ENCODE peak calls at places on chromosome 1, in four cellular contexts. Z is uterus, K is K562, O is A549. S is an unnamed sample.

GRCh38 chr1:214979191-214979590 is 103.3 kb upstream of the KCNK2 start:
- DNase-seq in K (no peak), O (no peak), Z (no peak), S (no peak)

GRCh38 chr1:26197813-26198212 is 7.4 kb downstream of the CATSPER4 start:
- DNase-seq in K (no peak), O (no peak), Z (no peak), S (no peak)

GRCh38 chr1:231829332-231829731 is 202.7 kb downstream of the DISC1 start:
- DNase-seq in Z (no peak), K (no peak), O (no peak), S (no peak)

GRCh38 chr1:238647877-238648276 is 738.5 kb upstream of the CHRM3 start:
- DNase-seq in O (peak), Z (no peak), K (no peak), S (no peak)

GRCh38 chr1:79323240-79324025 is 316.9 kb upstream of the ADGRL4 start:
- DNase-seq in O (peak), Z (no peak), K (no peak), S (no peak)

GRCh38 chr1:7049913-7050625 is 264.8 kb downstream of the CAMTA1 start:
- DNase-seq in K (no peak), O (no peak), Z (no peak), S (no peak)

GRCh38 chr1:41689139-41689538 is 204.7 kb upstream of the EDN2 start:
- DNase-seq in O (no peak), Z (no peak), K (no peak), S (no peak)

GRCh38 chr1:204814146-204814884 is 56.3 kb upstream of the NFASC start:
- DNase-seq in O (no peak), K (no peak), Z (peak), S (no peak)

GRCh38 chr1:39129514-39129913 is 75.0 kb upstream of the MACF1 start:
- DNase-seq in O (no peak), K (no peak), Z (no peak), S (peak)

GRCh38 chr1:214584805-214585766 is 17.9 kb upstream of the CENPF start:
- DNase-seq in O (peak), K (peak), Z (no peak), S (peak)

GRCh38 chr1:104945406-104945805 is 1195.7 kb downstream of the AMY1C start:
- DNase-seq in K (no peak), O (no peak), Z (no peak), S (no peak)

GRCh38 chr1:109112056-109112651 is 1.8 kb upstream of the ELAPOR1 start:
- DNase-seq in O (peak), K (peak), Z (no peak), S (peak)

GRCh38 chr1:49252917-49253316 is 476.2 kb upstream of the BEND5 start:
- DNase-seq in O (no peak), K (no peak), Z (no peak), S (no peak)

GRCh38 chr1:160494620-160495019 is 28.4 kb downstream of the SLAMF6 start:
- DNase-seq in Z (no peak), K (no peak), O (no peak), S (peak)

GRCh38 chr1:99507906-99508732 is 137.8 kb upstream of the PALMD start:
- DNase-seq in Z (no peak), K (no peak), O (no peak), S (no peak)

GRCh38 chr1:214952648-214953047 is 129.9 kb upstream of the KCNK2 start:
- DNase-seq in K (no peak), Z (no peak), O (no peak), S (no peak)

GRCh38 chr1:119101563-119101962 is 38.9 kb downstream of the WARS2 start:
- DNase-seq in O (no peak), K (no peak), Z (no peak), S (no peak)

GRCh38 chr1:169099561-169099960 is 6.9 kb upstream of the ATP1B1 start:
- DNase-seq in Z (no peak), K (no peak), O (no peak), S (no peak)

GRCh38 chr1:61109158-61109557 is 26.8 kb downstream of the NFIA start:
- DNase-seq in K (no peak), Z (no peak), O (no peak), S (peak)

GRCh38 chr1:61110587-61110986 is 28.2 kb downstream of the NFIA start:
- DNase-seq in O (no peak), Z (no peak), K (no peak), S (no peak)

GRCh38 chr1:61111084-61112050 is 29.0 kb downstream of the NFIA start:
- DNase-seq in K (no peak), Z (no peak), O (no peak), S (no peak)

GRCh38 chr1:61107638-61108037 is 25.3 kb downstream of the NFIA start:
- DNase-seq in O (no peak), K (no peak), Z (no peak), S (no peak)

DNA sequence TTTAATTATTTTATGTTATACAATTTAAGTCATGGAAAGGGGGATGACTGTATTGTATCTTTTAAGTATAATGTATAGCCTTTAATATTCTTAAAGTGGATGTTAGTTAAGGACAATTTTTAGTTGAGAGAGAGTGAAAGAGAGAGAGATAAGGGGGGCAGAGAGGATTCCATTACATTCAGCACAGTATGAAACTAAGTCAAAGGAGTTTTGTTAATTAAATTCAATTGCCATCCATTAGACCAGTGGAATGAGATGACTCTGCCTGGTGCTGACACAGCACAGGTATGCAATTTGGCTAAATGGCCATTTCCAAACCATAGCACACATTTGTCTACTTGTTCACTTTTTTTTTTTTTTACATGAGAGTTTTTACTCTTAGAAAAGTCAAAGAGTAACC is 27.5 kb downstream of the NFIA start:
- DNase-seq in Z (no peak), K (no peak), O (no peak), S (peak)
- TF ChIP-seq POLR2A in Z (no peak), K (no peak), O (no peak), S (no peak)

GRCh38 chr1:33435096-33435820 is 4.4 kb upstream of the PHC2 start:
- DNase-seq in K (no peak), Z (no peak), O (no peak), S (no peak)
- TF ChIP-seq POLR2A in K (no peak), Z (no peak), O (no peak), S (no peak)

GRCh38 chr1:150392627-150393026 is 28.7 kb downstream of the RPRD2 start:
- DNase-seq in K (no peak), O (no peak), Z (no peak), S (no peak)
- TF ChIP-seq POLR2A in K (no peak), O (no peak), Z (no peak), S (no peak)

DNA sequence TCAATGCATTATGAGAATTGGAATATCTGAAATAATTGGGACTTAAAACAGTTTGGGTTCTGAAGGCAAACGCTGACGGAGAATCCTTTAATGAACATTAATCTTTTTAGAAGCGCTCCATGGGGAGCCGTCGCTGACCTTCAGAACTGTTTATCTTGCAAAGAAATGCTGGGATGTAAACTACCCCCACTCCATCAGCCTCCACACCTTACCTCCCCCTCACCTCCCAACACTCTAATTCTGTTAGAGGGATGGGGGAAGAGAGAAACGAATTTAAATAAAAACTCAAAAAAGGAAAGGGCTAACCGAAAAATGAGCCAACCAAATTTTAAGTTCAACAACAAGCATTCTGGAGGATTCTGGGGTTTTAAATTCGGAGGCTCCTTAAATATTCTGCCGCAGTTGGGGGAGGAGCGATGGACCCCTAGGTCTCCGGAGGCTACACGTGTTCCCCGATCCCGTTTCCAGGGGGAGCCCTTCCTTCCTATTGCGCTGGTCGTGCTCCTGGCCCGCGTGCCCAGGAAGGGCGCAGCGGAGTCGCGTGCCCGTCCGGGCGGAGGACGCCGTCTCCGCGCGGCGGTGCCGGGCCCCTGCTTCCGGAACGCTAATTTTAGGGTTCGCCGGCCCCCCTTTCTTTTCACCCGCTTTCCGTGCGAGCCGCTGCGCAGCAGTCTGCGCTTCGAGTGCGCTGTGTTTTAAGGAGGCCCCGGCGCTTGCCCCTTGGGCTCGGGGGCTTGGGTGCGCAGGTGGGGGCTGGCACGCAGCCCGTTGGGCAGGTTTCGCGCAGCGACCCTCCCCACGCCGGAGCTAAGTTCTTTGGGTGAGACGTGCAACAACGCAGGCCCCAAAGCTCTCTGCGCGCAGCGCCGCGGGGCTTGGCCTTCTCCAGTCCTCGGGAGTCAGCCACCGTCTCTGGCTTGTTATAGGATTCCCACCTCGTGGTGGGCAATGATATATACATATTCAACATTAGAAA is 43.8 kb upstream of the DNAJC6 start:
- DNase-seq in K (no peak), O (no peak), Z (peak), S (peak)
- TF ChIP-seq POLR2A in K (no peak), O (no peak), Z (no peak), S (peak)

GRCh38 chr1:40449684-40450490 is at the start of gene ZFP69B:
- DNase-seq in Z (peak), K (peak), O (peak), S (peak)
- TF ChIP-seq POLR2A in Z (no peak), K (peak), O (peak), S (peak)

GRCh38 chr1:227155004-227155403 is 163.3 kb downstream of the CDC42BPA start:
- DNase-seq in O (no peak), K (no peak), Z (no peak), S (no peak)

GRCh38 chr1:227161470-227161869 is 156.8 kb downstream of the CDC42BPA start:
- DNase-seq in K (no peak), Z (no peak), O (no peak), S (peak)

GRCh38 chr1:227152525-227152924 is 165.8 kb downstream of the CDC42BPA start:
- DNase-seq in K (no peak), O (no peak), Z (no peak), S (no peak)

DNA sequence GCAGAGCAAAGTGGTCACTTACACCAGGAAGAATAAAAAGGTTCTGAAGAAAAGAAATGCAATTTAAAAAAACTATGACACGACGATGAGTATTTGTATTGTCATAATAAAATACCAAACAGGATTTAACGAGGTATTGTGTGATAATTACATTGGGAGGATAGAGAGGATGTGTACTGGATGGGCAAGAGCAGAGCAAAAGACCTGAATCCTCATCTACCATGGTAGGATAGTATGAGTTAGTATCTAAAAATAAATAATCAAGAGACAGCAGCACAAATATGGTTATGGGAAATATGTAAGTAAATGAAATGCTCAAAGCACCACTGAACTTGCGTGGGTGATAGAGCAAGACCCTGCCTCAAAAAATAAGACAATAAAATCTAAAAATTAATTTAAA is 162.6 kb downstream of the CDC42BPA start:
- DNase-seq in Z (no peak), O (no peak), K (no peak), S (no peak)
- TF ChIP-seq POLR2A in Z (no peak), O (no peak), K (no peak), S (no peak)

GRCh38 chr1:43997295-43997694 is 5.9 kb downstream of the CCDC24 start:
- DNase-seq in K (no peak), O (no peak), Z (no peak), S (no peak)
- TF ChIP-seq POLR2A in K (no peak), O (no peak), Z (no peak), S (no peak)

GRCh38 chr1:46667782-46668760 is at the start of gene ATPAF1:
- DNase-seq in Z (peak), K (peak), O (peak), S (peak)
- TF ChIP-seq POLR2A in Z (no peak), K (no peak), O (peak), S (peak)